ENCODE peak calls at places on chromosomes 7 and 10, in seven cellular contexts. M is kidney epithelial cell, F is transverse colon, Y is memory B cell, N is EL, B is glomerular endothelial cell, T is GM12892. G is an unnamed sample.

GRCh38 chr10:58813573-58813972 is 300.9 kb downstream of the BICC1 start:
- DNase-seq in Y (no peak), F (no peak), T (no peak), M (no peak), N (no peak), B (no peak), G (no peak)

GRCh38 chr10:89206402-89207180 is 526 bp downstream of the CH25H start:
- DNase-seq in T (peak; percentile 7), M (no peak), B (no peak), Y (peak; percentile 46), F (peak; percentile 18), N (peak; percentile 40), G (no peak)

GRCh38 chr10:118238573-118239240 is 103.4 kb downstream of the FAM204A start:
- DNase-seq in N (peak; percentile 49), Y (no peak), T (no peak), B (no peak), F (no peak), M (no peak), G (no peak)

GRCh38 chr7:815284-816216 is 16.7 kb upstream of the SUN1 start:
- DNase-seq in T (no peak), M (no peak), F (peak; percentile 46), B (no peak), Y (no peak), N (no peak), G (no peak)

GRCh38 chr7:70092314-70093303 is 494.3 kb downstream of the AUTS2 start:
- DNase-seq in Y (no peak), F (no peak), T (no peak), M (no peak), B (no peak), N (no peak), G (no peak)

GRCh38 chr10:73263948-73264347 is 11.5 kb upstream of the MRPS16 start:
- DNase-seq in B (no peak), F (no peak), M (no peak), T (no peak), Y (no peak), N (peak; percentile 70), G (peak; percentile 23)

GRCh38 chr7:94763268-94763667 is 107.3 kb upstream of the SGCE start:
- DNase-seq in F (no peak), N (peak; percentile 49), B (no peak), Y (no peak), M (no peak), T (no peak), G (no peak)

GRCh38 chr7:15471387-15471786 is 90.4 kb downstream of the AGMO start:
- DNase-seq in Y (no peak), N (no peak), F (no peak), B (no peak), M (no peak), T (no peak), G (no peak)

GRCh38 chr7:113892818-113893217 is 26.0 kb downstream of the PPP1R3A start:
- DNase-seq in F (no peak), Y (no peak), M (no peak), T (no peak), B (peak; percentile 20), N (no peak), G (no peak)

GRCh38 chr7:44616545-44616944 is 10.1 kb downstream of the OGDH start:
- DNase-seq in T (no peak), N (no peak), Y (no peak), F (no peak), M (no peak), B (no peak), G (no peak)

GRCh38 chr7:518630-519428 is 817 bp downstream of the PDGFA start:
- DNase-seq in T (no peak), F (peak; percentile 88), M (no peak), N (peak; percentile 78), Y (peak; percentile 34), B (no peak), G (peak; percentile 70)

G was measured in foreskin keratinocyte.